ENCODE peak calls at places on chromosomes 4 and X, in four cellular contexts. One of them, this sample, is unnamed.
A peak's percentile ranks its signal among the peaks of the same experiment; 100 is the strongest.

GRCh38 chrX:148620023-148620422 is 119.6 kb downstream of the AFF2 start:
- DNase-seq in NCI-H2029 treated with DMSO at 0.1 percent for 48 hours: no peak
- DNase-seq in A172: no peak
- DNase-seq in NCI-H187 treated with DMSO at 0.1 percent for 48 hours: no peak
- DNase-seq in this sample: no peak

GRCh38 chr4:90958256-90958895 is 831.2 kb downstream of the CCSER1 start:
- DNase-seq in NCI-H2029 treated with DMSO at 0.1 percent for 48 hours: peak; percentile 24
- DNase-seq in A172: peak; percentile 45
- DNase-seq in NCI-H187 treated with DMSO at 0.1 percent for 48 hours: no peak
- DNase-seq in this sample: peak; percentile 65

GRCh38 chr4:153083447-153083921 is 120.8 kb upstream of the TRIM2 start:
- DNase-seq in NCI-H2029 treated with DMSO at 0.1 percent for 48 hours: peak; percentile 42
- DNase-seq in A172: peak; percentile 84
- DNase-seq in NCI-H187 treated with DMSO at 0.1 percent for 48 hours: peak; percentile 27
- DNase-seq in this sample: peak; percentile 74

GRCh38 chr4:13329340-13329850 is 154.7 kb downstream of the RAB28 start:
- DNase-seq in NCI-H2029 treated with DMSO at 0.1 percent for 48 hours: peak; percentile 37
- DNase-seq in A172: no peak
- DNase-seq in NCI-H187 treated with DMSO at 0.1 percent for 48 hours: no peak
- DNase-seq in this sample: no peak

GRCh38 chr4:187961961-187962360 is 33.6 kb upstream of the ZFP42 start:
- DNase-seq in NCI-H2029 treated with DMSO at 0.1 percent for 48 hours: no peak
- DNase-seq in A172: no peak
- DNase-seq in NCI-H187 treated with DMSO at 0.1 percent for 48 hours: no peak
- DNase-seq in this sample: no peak

GRCh38 chr4:116055857-116056827 is 942.7 kb upstream of the NDST4 start:
- DNase-seq in NCI-H2029 treated with DMSO at 0.1 percent for 48 hours: no peak
- DNase-seq in A172: peak; percentile 2
- DNase-seq in NCI-H187 treated with DMSO at 0.1 percent for 48 hours: no peak
- DNase-seq in this sample: peak; percentile 32

GRCh38 chrX:14497184-14497666 is 32.1 kb upstream of the GLRA2 start:
- DNase-seq in NCI-H2029 treated with DMSO at 0.1 percent for 48 hours: no peak
- DNase-seq in A172: peak; percentile 18
- DNase-seq in NCI-H187 treated with DMSO at 0.1 percent for 48 hours: no peak
- DNase-seq in this sample: peak; percentile 22

GRCh38 chr4:163269874-163270273 is 62.5 kb downstream of the NPY1R start:
- DNase-seq in NCI-H2029 treated with DMSO at 0.1 percent for 48 hours: no peak
- DNase-seq in A172: no peak
- DNase-seq in NCI-H187 treated with DMSO at 0.1 percent for 48 hours: no peak
- DNase-seq in this sample: no peak

GRCh38 chrX:7054219-7055206 is 93.0 kb upstream of the STS start:
- DNase-seq in NCI-H2029 treated with DMSO at 0.1 percent for 48 hours: peak; percentile 8
- DNase-seq in A172: no peak
- DNase-seq in NCI-H187 treated with DMSO at 0.1 percent for 48 hours: no peak
- DNase-seq in this sample: no peak

GRCh38 chr4:127586922-127587571 is 45.7 kb upstream of the INTU start:
- DNase-seq in NCI-H2029 treated with DMSO at 0.1 percent for 48 hours: peak; percentile 13
- DNase-seq in A172: peak; percentile 51
- DNase-seq in NCI-H187 treated with DMSO at 0.1 percent for 48 hours: no peak
- DNase-seq in this sample: peak; percentile 39

This sample was measured in ACHN.